ENCODE peak calls at places on chromosomes 12 and 14, in eight cellular contexts. P is stimulated activated CD4-positive, alpha-beta T cell treated with anti-CD3 and anti-CD28 coated beads, Interleukin-2, amount 100 ng/mL, for 24 hours; A is A549; V is upper lobe of right lung; J is endothelial cell; E is activated CD4-positive, alpha-beta T cell treated with anti-CD3 and anti-CD28 coated beads for 4 hours; C is heart right ventricle; R is T follicular helper cell. F is an unnamed sample.

GRCh38 chr14:34911209-34912150 is 36.3 kb upstream of the BAZ1A start:
- DNase-seq in P (no peak), A (no peak), V (no peak), J (no peak), E (no peak), C (no peak), R (no peak), F (no peak)

GRCh38 chr14:105307052-105307727 is 6.4 kb upstream of the BRF1 start:
- DNase-seq in P (no peak), A (no peak), V (no peak), J (no peak), E (no peak), C (no peak), R (no peak), F (no peak)

GRCh38 chr12:65881348-65881961 is 57.2 kb downstream of the HMGA2 start:
- DNase-seq in P (no peak), A (no peak), V (no peak), J (peak), E (no peak), C (peak), R (no peak), F (no peak)

GRCh38 chr12:131699434-131699833 is 11.5 kb upstream of the SFSWAP start:
- DNase-seq in P (no peak), A (no peak), V (no peak), J (no peak), E (no peak), C (no peak), R (no peak), F (no peak)

GRCh38 chr12:112183141-112183581 is 57.8 kb downstream of the TRAFD1 start:
- DNase-seq in P (no peak), A (no peak), V (no peak), J (no peak), E (no peak), C (no peak), R (no peak), F (no peak)

GRCh38 chr12:106416273-106416672 is 58.7 kb downstream of the POLR3B start:
- DNase-seq in P (no peak), A (no peak), V (no peak), J (no peak), E (no peak), C (no peak), R (no peak), F (no peak)

GRCh38 chr14:35964736-35965135 is 138.6 kb downstream of the BRMS1L start:
- DNase-seq in P (no peak), A (no peak), V (no peak), J (no peak), E (no peak), C (no peak), R (no peak), F (no peak)

GRCh38 chr14:39265032-39265431 is 31.3 kb downstream of the MIA2 start:
- DNase-seq in P (no peak), A (no peak), V (no peak), J (no peak), E (no peak), C (no peak), R (no peak), F (no peak)

GRCh38 chr12:62468394-62468793 is 1.8 kb downstream of the MON2 start:
- DNase-seq in P (no peak), A (no peak), V (no peak), J (no peak), E (no peak), C (no peak), R (no peak), F (no peak)